ENCODE peak calls at places on chromosomes 3 and 15, in eight cellular contexts. T is ascending aorta; J is H9; D is transverse colon; L is neural crest cell; O is CD4-positive, alpha-beta T cell; V is WTC11; M is uterus. Z is an unnamed sample.

GRCh38 chr15:40255033-40255432 is 16.2 kb downstream of the PAK6 start:
- DNase-seq in V (no peak), J (no peak), O (no peak), M (no peak), T (no peak), L (no peak), D (no peak), Z (no peak)

GRCh38 chr3:189981668-189982067 is 139.0 kb downstream of the P3H2 start:
- DNase-seq in J (no peak), V (no peak), D (no peak), O (no peak), T (peak; percentile 66), M (no peak), L (no peak), Z (peak; percentile 86)

GRCh38 chr3:183448369-183449128 is 20.1 kb upstream of the MCF2L2 start:
- DNase-seq in O (no peak), L (no peak), T (no peak), V (no peak), D (no peak), J (no peak), M (no peak), Z (no peak)

GRCh38 chr3:132907293-132907692 is 130.9 kb upstream of the TMEM108 start:
- DNase-seq in V (no peak), D (no peak), T (no peak), L (no peak), O (no peak), J (no peak), M (no peak), Z (no peak)

GRCh38 chr15:75366163-75366562 is 2.2 kb downstream of the MAN2C1 start:
- DNase-seq in V (no peak), O (no peak), T (no peak), L (no peak), M (no peak), D (no peak), J (no peak), Z (no peak)

GRCh38 chr3:6679510-6679909 is 181.4 kb upstream of the GRM7 start:
- DNase-seq in M (no peak), V (no peak), L (no peak), T (no peak), O (no peak), J (no peak), D (no peak), Z (no peak)

GRCh38 chr15:38696120-38696727 is 131.6 kb upstream of the RASGRP1 start:
- DNase-seq in T (no peak), D (peak; percentile 50), L (no peak), J (no peak), M (no peak), V (no peak), O (peak; percentile 67), Z (no peak)

GRCh38 chr3:70899816-70900215 is 587.4 kb upstream of the MDFIC2 start:
- DNase-seq in V (no peak), T (no peak), M (no peak), L (no peak), O (no peak), J (no peak), D (no peak), Z (no peak)

GRCh38 chr3:117788086-117788485 is 1078.5 kb downstream of the TUSC7 start:
- DNase-seq in L (no peak), J (no peak), M (no peak), D (no peak), T (no peak), V (no peak), O (no peak), Z (peak; percentile 51)

GRCh38 chr3:85574306-85574705 is 615.5 kb downstream of the CADM2 start:
- DNase-seq in L (no peak), M (no peak), O (no peak), V (no peak), D (no peak), J (no peak), T (no peak), Z (no peak)

GRCh38 chr15:59553879-59554735 is 57.5 kb upstream of the GCNT3 start:
- DNase-seq in T (no peak), O (no peak), D (no peak), L (no peak), V (no peak), M (no peak), J (no peak), Z (no peak)

GRCh38 chr3:98329392-98330124 is 24.1 kb upstream of the OR5K4 start:
- DNase-seq in J (peak; percentile 73), O (peak; percentile 37), V (peak; percentile 39), T (no peak), L (peak; percentile 50), D (peak; percentile 15), M (no peak), Z (peak; percentile 12)

GRCh38 chr3:33186524-33187367 is 31.9 kb downstream of the SUSD5 start:
- DNase-seq in L (no peak), T (no peak), J (no peak), D (no peak), O (no peak), M (no peak), V (no peak), Z (no peak)

GRCh38 chr3:20060924-20061323 is 20.7 kb downstream of the KAT2B start:
- DNase-seq in J (no peak), L (no peak), O (no peak), M (no peak), D (no peak), V (no peak), T (no peak), Z (no peak)
- TF ChIP-seq CTCF in J (no peak), L (no peak), O (no peak), M (no peak), D (no peak), V (no peak), T (no peak), Z (no peak)

GRCh38 chr15:63146684-63147083 is 10.6 kb downstream of the RPS27L start:
- DNase-seq in D (no peak), J (no peak), T (no peak), M (no peak), V (no peak), L (no peak), O (no peak), Z (no peak)
- TF ChIP-seq CTCF in D (no peak), J (no peak), T (no peak), M (no peak), V (no peak), L (no peak), O (no peak), Z (peak; percentile 12)

DNA sequence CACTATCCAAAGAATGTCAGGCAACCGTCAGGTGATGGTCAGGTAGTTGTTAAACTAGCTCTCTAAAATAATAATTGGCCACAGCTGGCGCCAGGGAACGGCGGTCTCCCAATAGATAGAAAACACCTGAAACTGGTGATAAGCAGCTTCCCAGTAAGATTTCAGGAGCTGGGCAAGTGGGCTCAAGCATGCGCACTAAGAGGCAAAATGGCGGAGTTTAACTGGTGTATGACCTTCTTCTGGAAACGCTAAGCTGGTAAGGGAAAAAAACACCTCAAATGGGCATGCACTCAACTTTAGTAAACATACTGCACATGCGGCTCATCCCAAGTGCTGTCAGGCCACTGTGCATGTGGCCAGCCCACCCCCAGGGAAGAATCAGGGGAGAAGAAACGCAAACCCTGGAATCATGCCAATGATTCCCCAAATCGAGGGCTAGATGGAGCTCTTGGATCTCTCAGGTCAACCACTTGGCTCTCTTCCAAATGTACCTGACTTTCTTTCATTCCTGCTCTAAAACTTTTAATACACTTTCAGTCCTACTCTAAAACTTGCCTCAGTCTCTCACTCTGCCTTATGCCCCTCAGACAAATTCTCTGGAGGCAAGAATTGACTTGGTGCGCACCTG is 195.0 kb downstream of the ZNF621 start:
- DNase-seq in D (no peak), O (no peak), V (peak; percentile 25), T (no peak), J (peak; percentile 30), L (no peak), M (peak; percentile 28), Z (no peak)
- TF ChIP-seq CTCF in D (peak; percentile 25), O (no peak), V (no peak), T (peak; percentile 22), J (peak; percentile 64), L (no peak), M (peak; percentile 32), Z (no peak)

DNA sequence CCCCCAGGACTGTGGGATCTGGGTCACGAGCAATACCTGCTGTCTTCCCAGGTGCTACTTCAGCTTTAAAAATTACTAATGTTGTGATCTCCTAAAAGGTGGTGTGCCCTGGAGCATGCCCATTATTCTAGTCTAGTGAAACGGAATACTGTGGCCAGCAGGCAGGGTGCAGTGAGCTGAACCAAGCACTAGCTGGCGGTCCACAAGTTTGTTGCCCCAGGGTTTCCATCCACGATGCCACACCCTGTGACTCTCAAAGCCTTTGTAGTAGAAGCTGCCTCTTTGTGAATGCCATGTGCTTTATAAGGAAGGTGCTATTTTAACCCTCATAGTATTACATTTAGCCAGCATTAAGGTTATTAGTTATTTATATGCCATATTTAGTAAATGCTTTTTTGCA is 49.1 kb downstream of the PXYLP1 start:
- DNase-seq in J (no peak), L (no peak), V (no peak), D (no peak), T (peak; percentile 61), O (no peak), M (no peak), Z (no peak)
- TF ChIP-seq CTCF in J (no peak), L (no peak), V (no peak), D (no peak), T (no peak), O (no peak), M (no peak), Z (no peak)

GRCh38 chr3:119924111-119925094 is 142.5 kb downstream of the NR1I2 start:
- DNase-seq in O (no peak), M (no peak), T (no peak), L (no peak), J (no peak), D (no peak), V (no peak), Z (no peak)

GRCh38 chr3:119918992-119919933 is 137.4 kb downstream of the NR1I2 start:
- DNase-seq in V (no peak), D (no peak), O (no peak), J (no peak), T (no peak), L (no peak), M (no peak), Z (no peak)
- TF ChIP-seq CTCF in V (no peak), D (no peak), O (no peak), J (peak; percentile 32), T (no peak), L (peak; percentile 35), M (no peak), Z (no peak)

Z was measured in AG09319.